ENCODE peak calls at places on chromosomes 4 and X, in six cellular contexts. J is GM20000, Z is AG04450, N is activated B cell treated with CpG ODN at 0.5 μM for 24 hours, L is AG04449, I is RWPE1. D is an unnamed sample.

GRCh38 chr4:26028793-26029511 is 114.9 kb downstream of the SMIM20 start:
- DNase-seq in J (peak; percentile 78), N (peak; percentile 55), I (peak; percentile 54), L (no peak), Z (peak; percentile 23), D (peak; percentile 27)

GRCh38 chr4:177938226-177938625 is 496.0 kb upstream of the AGA start:
- DNase-seq in I (no peak), N (no peak), L (no peak), Z (no peak), J (no peak), D (no peak)

GRCh38 chrX:112846114-112846513 is 5.5 kb upstream of the AMOT start:
- DNase-seq in J (no peak), L (no peak), Z (no peak), I (no peak), N (no peak), D (no peak)

GRCh38 chr4:186472948-186473347 is 82.4 kb downstream of the MTNR1A start:
- DNase-seq in I (peak; percentile 39), N (no peak), Z (peak; percentile 6), J (no peak), L (no peak), D (no peak)

GRCh38 chrX:23003121-23003520 is 3.4 kb downstream of the DDX53 start:
- DNase-seq in J (no peak), N (no peak), Z (no peak), I (no peak), L (peak; percentile 5), D (no peak)

GRCh38 chr4:112279025-112279881 is 6.5 kb downstream of the TIFA start:
- DNase-seq in N (no peak), Z (no peak), J (peak; percentile 41), I (no peak), L (no peak), D (no peak)

GRCh38 chr4:84994280-84994679 is 27.8 kb upstream of the WDFY3 start:
- DNase-seq in N (no peak), L (no peak), I (no peak), J (no peak), Z (no peak), D (no peak)

GRCh38 chrX:155995476-155995875 is 2.0 kb upstream of the IL9R start:
- DNase-seq in Z (no peak), I (no peak), L (no peak), J (no peak), N (no peak), D (no peak)

GRCh38 chr4:103303011-103303410 is 104.9 kb upstream of the CENPE start:
- DNase-seq in L (no peak), J (no peak), N (no peak), I (peak; percentile 33), Z (no peak), D (no peak)

GRCh38 chrX:153981771-153982533 is 9.4 kb downstream of the TMEM187 start:
- DNase-seq in Z (no peak), I (no peak), J (no peak), N (no peak), L (no peak), D (no peak)

GRCh38 chrX:14027511-14028019 is 2.1 kb downstream of the GEMIN8 start:
- DNase-seq in N (no peak), I (peak; percentile 38), L (no peak), J (peak; percentile 34), Z (peak; percentile 7), D (no peak)

GRCh38 chr4:6687947-6688878 is 5.5 kb upstream of the S100P start:
- DNase-seq in J (no peak), Z (no peak), N (no peak), I (no peak), L (no peak), D (no peak)

GRCh38 chr4:7506119-7506518 is 71.4 kb upstream of the PSAPL1 start:
- DNase-seq in L (no peak), Z (no peak), J (no peak), N (no peak), I (no peak), D (no peak)

GRCh38 chrX:13364230-13364629 is 44.4 kb upstream of the ATXN3L start:
- DNase-seq in I (no peak), N (no peak), L (no peak), J (no peak), Z (no peak), D (no peak)

GRCh38 chrX:23668335-23668734 is 1.0 kb downstream of the PRDX4 start:
- DNase-seq in L (no peak), J (no peak), N (no peak), Z (no peak), I (no peak), D (no peak)

GRCh38 chr4:16694491-16695276 is 203.8 kb downstream of the LDB2 start:
- DNase-seq in I (no peak), J (no peak), Z (no peak), L (no peak), N (no peak), D (no peak)

GRCh38 chr4:16693641-16694040 is 204.8 kb downstream of the LDB2 start:
- DNase-seq in I (no peak), J (no peak), Z (no peak), L (no peak), N (no peak), D (no peak)

GRCh38 chr4:16693040-16693506 is 205.4 kb downstream of the LDB2 start:
- DNase-seq in J (no peak), N (no peak), I (no peak), Z (no peak), L (no peak), D (no peak)

GRCh38 chr4:16692493-16692892 is 206.0 kb downstream of the LDB2 start:
- DNase-seq in L (no peak), Z (no peak), N (no peak), J (no peak), I (no peak), D (no peak)

DNA sequence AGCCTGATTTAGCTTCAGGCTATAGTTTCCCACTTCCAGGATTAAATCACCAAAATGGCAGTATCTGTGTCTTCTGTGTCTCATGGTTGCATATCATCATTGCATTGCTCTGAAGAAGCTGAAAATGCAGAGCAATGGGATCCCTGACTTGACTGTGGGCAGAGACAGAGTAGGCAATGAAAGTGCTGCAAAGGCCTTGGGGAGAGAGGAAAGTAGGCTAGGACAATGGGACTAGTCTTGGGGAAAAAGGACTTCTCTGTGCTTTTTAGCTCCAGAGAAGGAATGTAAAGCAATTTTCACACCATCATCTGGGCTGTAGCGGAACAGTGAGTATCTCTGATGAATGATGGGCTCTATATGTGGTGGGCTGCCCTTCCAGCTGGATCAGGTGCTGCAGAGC is 202.5 kb downstream of the LDB2 start:
- DNase-seq in J (no peak), I (no peak), N (no peak), Z (no peak), L (no peak), D (no peak)
- TF ChIP-seq CTCF in J (no peak), I (no peak), N (no peak), Z (no peak), L (no peak), D (no peak)

GRCh38 chr4:8940792-8941491 is 69.3 kb upstream of the HMX1 start:
- DNase-seq in Z (no peak), L (no peak), I (no peak), N (no peak), J (no peak), D (no peak)
- TF ChIP-seq CTCF in Z (no peak), L (no peak), I (peak; percentile 27), N (no peak), J (no peak), D (no peak)

GRCh38 chr4:73866236-73866635 is 3.0 kb upstream of the CXCL1 start:
- DNase-seq in Z (no peak), L (no peak), J (no peak), I (no peak), N (no peak), D (no peak)

GRCh38 chr4:73862357-73862756 is 6.8 kb upstream of the CXCL1 start:
- DNase-seq in Z (no peak), N (no peak), I (no peak), L (no peak), J (no peak), D (no peak)

GRCh38 chr4:73865697-73866096 is 3.5 kb upstream of the CXCL1 start:
- DNase-seq in J (no peak), N (no peak), Z (no peak), I (no peak), L (no peak), D (no peak)

GRCh38 chr4:73864973-73865372 is 4.2 kb upstream of the CXCL1 start:
- DNase-seq in L (no peak), N (no peak), I (no peak), Z (no peak), J (no peak), D (no peak)

DNA sequence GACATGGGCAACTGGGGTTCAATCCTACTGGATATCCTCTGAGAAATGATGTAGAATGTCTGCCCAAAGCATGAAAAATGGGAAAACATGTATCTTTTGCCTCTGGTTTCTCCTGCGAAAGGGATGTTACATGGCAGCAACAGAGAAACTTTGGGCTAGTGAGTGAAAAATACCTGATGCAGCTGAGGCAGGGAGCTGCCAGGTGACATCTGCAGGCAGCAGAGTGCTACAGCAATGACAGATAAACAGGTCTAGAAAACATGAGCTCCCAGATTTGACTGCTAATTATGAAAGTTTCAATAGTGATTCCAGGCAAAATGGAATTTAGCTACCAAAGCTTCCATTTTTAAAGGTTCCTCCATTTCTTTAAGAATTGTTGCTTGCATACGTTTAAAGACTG is 4.8 kb upstream of the CXCL1 start:
- DNase-seq in N (no peak), J (peak; percentile 31), Z (no peak), I (peak; percentile 25), L (no peak), D (no peak)
- TF ChIP-seq CTCF in N (no peak), J (peak; percentile 31), Z (peak; percentile 20), I (peak; percentile 44), L (peak; percentile 7), D (no peak)

GRCh38 chr4:4356106-4357041 is 30.5 kb upstream of the NSG1 start:
- DNase-seq in I (no peak), N (no peak), Z (no peak), L (no peak), J (no peak), D (no peak)

GRCh38 chr4:4362991-4363697 is 23.8 kb upstream of the NSG1 start:
- DNase-seq in Z (no peak), J (no peak), I (no peak), N (no peak), L (peak; percentile 5), D (no peak)

GRCh38 chr4:4355302-4355701 is 31.6 kb upstream of the NSG1 start:
- DNase-seq in J (no peak), I (no peak), N (no peak), L (no peak), Z (no peak), D (no peak)

GRCh38 chr4:4361883-4362282 is 25.0 kb upstream of the NSG1 start:
- DNase-seq in J (no peak), Z (no peak), I (no peak), N (no peak), L (no peak), D (no peak)

DNA sequence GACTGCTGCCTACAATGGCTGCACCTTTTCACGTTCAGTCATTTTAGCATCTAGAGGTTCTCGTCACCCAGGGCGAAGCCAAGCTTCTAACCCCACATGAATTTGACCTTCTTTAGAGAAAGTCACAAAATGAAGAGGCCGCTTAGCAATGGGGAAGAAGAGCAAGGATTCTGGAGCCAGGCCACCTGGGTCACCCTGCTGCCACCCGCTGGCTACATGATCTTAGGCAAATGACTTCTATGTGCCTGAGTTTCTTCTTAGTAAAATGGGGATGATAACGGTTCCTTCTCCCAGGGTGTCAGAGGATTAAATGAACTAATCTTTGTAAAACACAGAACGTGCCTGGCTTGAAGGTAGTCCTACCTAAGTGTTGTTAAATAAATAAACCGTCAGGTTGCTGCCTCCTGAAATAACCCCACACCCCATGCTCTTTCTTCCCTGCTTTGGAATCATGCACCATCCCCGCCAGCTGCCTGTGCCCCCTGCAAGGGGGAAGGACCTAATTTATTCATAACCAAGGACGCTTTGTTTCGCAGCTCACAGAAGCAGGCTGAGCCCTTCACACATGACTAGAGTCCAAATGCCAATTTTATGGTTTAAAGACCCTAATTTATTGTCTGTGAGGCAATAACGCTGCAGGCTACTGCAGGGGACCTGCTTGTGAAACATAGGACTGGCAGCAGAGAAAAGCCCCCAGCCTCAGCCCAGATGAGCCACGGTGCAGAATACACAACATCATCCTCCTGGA is 28.6 kb upstream of the NSG1 start:
- DNase-seq in J (no peak), I (no peak), Z (no peak), L (no peak), N (no peak), D (no peak)
- TF ChIP-seq CTCF in J (no peak), I (no peak), Z (no peak), L (no peak), N (no peak), D (no peak)

D was measured in natural killer cell.